ENCODE peak calls at places on chromosomes 11 and 22, in nine cellular contexts. A, U, H, T, C, V, L, R and Q are unnamed samples.
A peak's percentile ranks its signal among the peaks of the same experiment; 100 is the strongest.

GRCh38 chr11:59137190-59137589 is 5.5 kb upstream of the FAM111A start:
- DNase-seq in A (no peak), U (no peak), H (no peak), T (no peak), C (no peak), V (no peak), L (no peak), R (no peak), Q (no peak)

GRCh38 chr11:86484164-86484794 is 109.6 kb downstream of the CCDC81 start:
- DNase-seq in A (peak; percentile 97), U (no peak), H (peak; percentile 100), T (no peak), C (no peak), V (peak; percentile 54), L (no peak), R (no peak), Q (peak; percentile 83)

GRCh38 chr22:42261266-42261665 is 9.2 kb downstream of the TCF20 start:
- DNase-seq in A (no peak), U (no peak), H (peak; percentile 72), T (no peak), C (no peak), V (no peak), L (no peak), R (no peak), Q (peak; percentile 69)

GRCh38 chr11:125166347-125166841 is 1.8 kb downstream of the PKNOX2 start:
- DNase-seq in A (no peak), U (no peak), H (no peak), T (no peak), C (no peak), V (peak; percentile 60), L (no peak), R (no peak), Q (peak; percentile 51)

GRCh38 chr11:57646221-57646620 is 3.5 kb downstream of the YPEL4 start:
- DNase-seq in A (no peak), U (no peak), H (no peak), T (no peak), C (no peak), V (peak; percentile 37), L (no peak), R (peak; percentile 32), Q (no peak)

GRCh38 chr11:130094614-130095013 is 24.9 kb downstream of the APLP2 start:
- DNase-seq in A (no peak), U (no peak), H (no peak), T (no peak), C (no peak), V (no peak), L (no peak), R (peak; percentile 66), Q (no peak)

GRCh38 chr11:67160045-67160444 is 41.0 kb downstream of the KDM2A start:
- DNase-seq in A (no peak), U (no peak), H (no peak), T (no peak), C (no peak), V (no peak), L (no peak), R (no peak), Q (no peak)

GRCh38 chr11:12235945-12236743 is 125.8 kb downstream of the MICAL2 start:
- DNase-seq in A (peak; percentile 37), U (no peak), H (peak; percentile 72), T (peak; percentile 37), C (no peak), V (peak; percentile 33), L (no peak), R (peak; percentile 64), Q (peak; percentile 81)

GRCh38 chr22:44483878-44484277 is 14.2 kb downstream of the RTL6 start:
- DNase-seq in A (no peak), U (no peak), H (no peak), T (no peak), C (no peak), V (no peak), L (no peak), R (no peak), Q (no peak)

GRCh38 chr11:65722261-65722660 is 1.7 kb upstream of the RNASEH2C start:
- DNase-seq in A (no peak), U (no peak), H (no peak), T (no peak), C (no peak), V (no peak), L (no peak), R (no peak), Q (no peak)

GRCh38 chr11:65727865-65728264 is 7.3 kb upstream of the RNASEH2C start:
- DNase-seq in A (no peak), U (no peak), H (no peak), T (no peak), C (no peak), V (no peak), L (no peak), R (no peak), Q (no peak)

DNA sequence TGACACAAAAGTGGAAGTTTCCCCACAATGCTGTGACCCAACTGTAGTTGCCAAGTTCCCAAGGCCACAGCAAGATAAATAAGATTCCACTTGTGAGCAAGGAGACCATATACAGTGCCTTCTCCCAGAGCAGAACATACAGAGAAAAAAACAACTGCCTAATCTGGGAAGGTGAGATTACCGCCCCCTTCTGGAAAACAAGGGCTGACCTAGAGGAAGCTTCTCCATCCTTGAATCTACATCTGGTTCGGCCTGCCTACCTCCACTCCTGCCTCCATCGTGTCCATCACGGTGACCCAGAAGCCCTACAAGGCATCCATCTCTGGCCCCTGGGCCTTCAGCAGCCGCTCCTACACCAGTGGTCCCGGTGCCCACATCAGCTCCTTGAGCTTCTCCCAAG is 6.1 kb upstream of the RNASEH2C start:
- DNase-seq in A (no peak), U (no peak), H (no peak), T (no peak), C (no peak), V (no peak), L (no peak), R (peak; percentile 16), Q (no peak)
- TF ChIP-seq CTCF in A (no peak), U (no peak), H (no peak), T (no peak), C (no peak), V (no peak), L (no peak), R (peak; percentile 16), Q (peak; percentile 17)

DNA sequence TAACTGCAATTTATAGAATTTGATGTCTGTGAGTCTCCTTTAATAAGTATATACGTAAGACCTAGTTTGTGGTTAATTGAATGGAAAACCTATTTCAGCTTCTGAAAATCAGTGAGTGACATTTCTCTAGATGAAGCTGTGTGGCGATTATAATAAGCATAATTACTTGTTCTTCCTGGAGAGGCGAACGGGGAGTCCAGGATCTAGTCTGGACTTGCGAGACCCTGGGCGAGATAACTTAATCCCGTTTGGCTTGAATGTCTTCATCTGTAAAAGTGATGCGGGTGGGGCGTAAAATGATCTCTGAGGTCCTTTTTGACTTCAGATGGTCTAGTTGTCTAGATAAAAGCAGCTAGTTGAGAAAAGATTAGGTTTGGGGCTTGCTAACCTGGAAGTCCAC is 1.1 kb downstream of the PRRG4 start:
- DNase-seq in A (no peak), U (no peak), H (no peak), T (no peak), C (no peak), V (no peak), L (no peak), R (no peak), Q (no peak)
- H3K4me3 ChIP-seq in A (no peak overlapping the region), U (peak overlapping the region; percentile 73), H (no peak overlapping the region), T (no peak overlapping the region), C (peak overlapping the region; percentile 73), V (no peak overlapping the region), L (peak overlapping the region; percentile 48), R (peak overlapping the region; percentile 62), Q (no peak overlapping the region)

DNA sequence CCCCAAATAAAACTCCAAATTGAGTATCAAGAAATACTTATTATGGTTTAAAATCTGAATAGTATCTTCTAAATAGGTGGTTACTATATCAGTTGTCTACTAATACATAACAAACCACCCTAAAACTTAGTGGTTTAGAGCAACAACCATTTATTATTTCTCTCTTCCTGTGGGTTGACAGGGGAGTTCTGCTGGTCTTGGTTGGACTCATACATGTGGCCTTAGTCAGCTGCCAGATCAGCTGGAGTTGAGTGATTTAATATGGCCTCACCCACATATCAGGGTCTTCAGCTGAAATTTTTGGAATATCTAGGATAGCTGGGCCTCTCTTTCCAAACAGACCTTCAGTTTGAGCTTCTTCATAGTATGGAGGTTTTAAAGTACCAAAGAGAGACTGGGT is 34.5 kb downstream of the C11orf65 start:
- DNase-seq in A (peak; percentile 24), U (no peak), H (peak; percentile 42), T (no peak), C (no peak), V (no peak), L (no peak), R (no peak), Q (peak; percentile 19)
- TF ChIP-seq CTCF in A (no peak), U (no peak), H (no peak), T (no peak), C (no peak), V (no peak), L (no peak), R (no peak), Q (no peak)

GRCh38 chr22:23754220-23754919 is at the start of gene VPREB3:
- DNase-seq in A (no peak), U (no peak), H (no peak), T (no peak), C (no peak), V (no peak), L (no peak), R (no peak), Q (no peak)

GRCh38 chr22:23753371-23753770 is 854 bp downstream of the VPREB3 start:
- DNase-seq in A (no peak), U (no peak), H (no peak), T (no peak), C (no peak), V (no peak), L (no peak), R (peak; percentile 59), Q (no peak)

GRCh38 chr22:23754980-23755636 is 883 bp upstream of the VPREB3 start:
- DNase-seq in A (no peak), U (no peak), H (no peak), T (no peak), C (no peak), V (no peak), L (no peak), R (no peak), Q (no peak)

GRCh38 chr22:23756891-23757290 is 2.7 kb upstream of the VPREB3 start:
- DNase-seq in A (no peak), U (no peak), H (no peak), T (no peak), C (no peak), V (no peak), L (no peak), R (peak; percentile 82), Q (no peak)

GRCh38 chr22:23755711-23756110 is 1.5 kb upstream of the VPREB3 start:
- DNase-seq in A (no peak), U (no peak), H (no peak), T (no peak), C (no peak), V (no peak), L (no peak), R (no peak), Q (no peak)
- H3K4me3 ChIP-seq in A (no peak overlapping the region), U (no peak overlapping the region), H (no peak overlapping the region), T (no peak overlapping the region), C (no peak overlapping the region), V (no peak overlapping the region), L (no peak overlapping the region), R (no peak overlapping the region), Q (no peak overlapping the region)

DNA sequence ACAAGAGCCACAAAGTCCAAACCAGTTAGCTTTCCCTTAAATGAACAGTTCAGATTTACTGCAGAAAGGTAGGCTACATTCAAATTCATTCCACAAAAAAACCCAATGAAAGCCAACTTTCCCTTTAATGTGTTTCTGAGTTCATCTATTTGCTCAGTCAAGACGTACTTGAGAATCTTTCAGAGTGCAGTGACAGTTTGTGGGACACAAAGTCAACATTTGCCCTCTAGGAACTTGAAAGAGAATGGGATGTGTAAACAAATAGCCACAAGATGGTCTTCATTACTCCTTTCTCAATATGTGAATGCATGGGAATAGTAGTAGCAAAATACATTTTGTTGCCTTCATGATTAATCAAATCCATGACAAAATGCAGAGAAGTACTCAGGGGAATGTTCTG is 15.8 kb downstream of the RTCB start:
- DNase-seq in A (no peak), U (no peak), H (no peak), T (no peak), C (no peak), V (no peak), L (no peak), R (no peak), Q (no peak)
- TF ChIP-seq CTCF in A (no peak), U (no peak), H (no peak), T (no peak), C (no peak), V (no peak), L (no peak), R (no peak), Q (no peak)